ENCODE peak calls at places on chromosomes 7 and 10, in ten cellular contexts. Y is fibroblast of the conjunctiva; L is glutamatergic neuron; J is heart left ventricle; E is A172; M is stimulated activated CD4-positive, alpha-beta T cell treated with anti-CD3 and anti-CD28 coated beads, Interleukin-1b, Interleukin-23, amount 100 ng/mL, for 24 hours; W is astrocyte of the cerebellum; N is naive thymus-derived CD4-positive, alpha-beta T cell; H is NCI-H1436; O is T follicular helper cell. B is an unnamed sample.

GRCh38 chr10:72322280-72323058 is 32.2 kb downstream of the DNAJB12 start:
- DNase-seq in J (no peak), E (no peak), Y (no peak), M (no peak), O (peak), N (no peak), H (no peak), W (no peak), L (no peak), B (no peak)

GRCh38 chr7:20241491-20242261 is 24.5 kb upstream of the MACC1 start:
- DNase-seq in N (no peak), H (peak), W (peak), M (no peak), E (peak), O (no peak), Y (no peak), L (no peak), J (no peak), B (peak)

GRCh38 chr10:6912929-6913328 is 332.9 kb upstream of the PRKCQ start:
- DNase-seq in W (no peak), L (no peak), M (no peak), E (no peak), N (no peak), H (no peak), O (no peak), J (no peak), Y (no peak), B (no peak)

GRCh38 chr10:89963446-89964102 is 262.2 kb downstream of the KIF20B start:
- DNase-seq in Y (no peak), J (no peak), O (no peak), W (peak), L (no peak), H (no peak), M (no peak), E (peak), N (no peak), B (no peak)

GRCh38 chr7:139092090-139092796 is 17.3 kb downstream of the ZC3HAV1 start:
- DNase-seq in N (no peak), W (no peak), O (no peak), H (no peak), M (no peak), L (no peak), J (no peak), E (no peak), Y (no peak), B (no peak)

GRCh38 chr7:34875481-34875880 is 161.8 kb downstream of the DPY19L1 start:
- DNase-seq in H (no peak), W (no peak), O (no peak), Y (no peak), N (no peak), L (no peak), J (no peak), E (no peak), M (no peak), B (no peak)

GRCh38 chr10:18533921-18534320 is 117.5 kb downstream of the NSUN6 start:
- DNase-seq in J (no peak), O (no peak), N (no peak), L (no peak), M (no peak), E (no peak), H (no peak), Y (no peak), W (no peak), B (no peak)

GRCh38 chr7:54709283-54709682 is 49.7 kb downstream of the SEC61G start:
- DNase-seq in N (no peak), E (no peak), L (no peak), J (no peak), W (no peak), O (no peak), Y (no peak), H (no peak), M (no peak), B (no peak)

GRCh38 chr7:110442386-110442837 is 648.5 kb upstream of the LRRN3 start:
- DNase-seq in J (no peak), H (peak), O (no peak), L (peak), W (no peak), E (peak), M (no peak), Y (no peak), N (no peak), B (no peak)

GRCh38 chr7:157937432-157937831 is 600.6 kb downstream of the DNAJB6 start:
- DNase-seq in Y (no peak), E (no peak), N (no peak), J (no peak), H (no peak), W (no peak), L (no peak), O (no peak), M (no peak), B (no peak)

GRCh38 chr7:31890198-31890597 is 180.0 kb downstream of the PDE1C start:
- DNase-seq in M (no peak), J (no peak), L (no peak), W (no peak), Y (no peak), E (no peak), H (no peak), N (no peak), O (no peak), B (no peak)

GRCh38 chr7:91165846-91166230 is 98.4 kb upstream of the FZD1 start:
- DNase-seq in M (no peak), L (no peak), N (no peak), E (no peak), H (no peak), J (no peak), O (no peak), W (no peak), Y (no peak), B (no peak)

GRCh38 chr7:108310351-108310750 is 145.9 kb downstream of the NRCAM start:
- DNase-seq in H (no peak), E (no peak), W (peak), L (no peak), O (no peak), N (no peak), M (no peak), J (no peak), Y (no peak), B (no peak)

GRCh38 chr7:81626008-81626407 is 143.8 kb downstream of the HGF start:
- DNase-seq in J (no peak), E (no peak), O (no peak), N (no peak), W (no peak), L (no peak), M (no peak), Y (no peak), H (no peak), B (no peak)

GRCh38 chr7:100588438-100588837 is 2.3 kb downstream of the FBXO24 start:
- DNase-seq in Y (no peak), N (no peak), O (no peak), E (no peak), W (no peak), M (no peak), L (no peak), H (no peak), J (no peak), B (no peak)

GRCh38 chr10:94521276-94522250 is 24.0 kb upstream of the HELLS start:
- DNase-seq in E (no peak), M (no peak), H (no peak), Y (no peak), W (no peak), O (no peak), N (no peak), J (no peak), L (no peak), B (no peak)

GRCh38 chr7:155825346-155825745 is 13.1 kb upstream of the SHH start:
- DNase-seq in W (no peak), Y (no peak), J (no peak), N (no peak), E (peak), L (no peak), H (no peak), O (no peak), M (no peak), B (no peak)

GRCh38 chr7:75981450-75982305 is 12.7 kb downstream of the TMEM120A start:
- DNase-seq in M (no peak), J (peak), O (no peak), W (no peak), Y (no peak), L (no peak), E (no peak), H (no peak), N (no peak), B (no peak)

GRCh38 chr10:114908896-114909295 is 29.1 kb upstream of the TRUB1 start:
- DNase-seq in N (no peak), Y (no peak), M (no peak), E (peak), W (no peak), L (no peak), J (no peak), O (no peak), H (no peak), B (no peak)

GRCh38 chr7:41987-42386 is 150.4 kb upstream of the FAM20C start:
- DNase-seq in N (no peak), M (no peak), Y (no peak), E (no peak), L (no peak), W (no peak), O (no peak), J (no peak), H (no peak), B (no peak)

GRCh38 chr7:19928247-19928646 is 154.8 kb upstream of the TMEM196 start:
- DNase-seq in Y (no peak), O (no peak), N (no peak), L (no peak), J (no peak), E (no peak), M (no peak), W (no peak), H (no peak), B (no peak)

GRCh38 chr7:28605427-28605826 is 193.1 kb downstream of the CREB5 start:
- DNase-seq in J (no peak), E (no peak), H (no peak), N (no peak), L (no peak), W (no peak), M (no peak), Y (no peak), O (no peak), B (no peak)

GRCh38 chr7:30965372-30965771 is 1.6 kb downstream of the GHRHR start:
- DNase-seq in L (no peak), Y (no peak), E (peak), J (no peak), W (no peak), O (no peak), N (no peak), M (no peak), H (no peak), B (no peak)

GRCh38 chr10:101308051-101308450 is 45.9 kb upstream of the BTRC start:
- DNase-seq in E (no peak), L (no peak), H (no peak), J (no peak), W (no peak), N (no peak), O (no peak), Y (no peak), M (no peak), B (no peak)

GRCh38 chr7:94380264-94380663 is 14.4 kb upstream of the COL1A2 start:
- DNase-seq in E (no peak), O (no peak), J (no peak), W (no peak), Y (no peak), N (no peak), H (no peak), M (no peak), L (no peak), B (no peak)

GRCh38 chr10:24665001-24665400 is 58.7 kb downstream of the ARHGAP21 start:
- DNase-seq in N (no peak), J (no peak), O (no peak), H (no peak), W (no peak), L (no peak), Y (no peak), E (no peak), M (no peak), B (no peak)

GRCh38 chr10:29012926-29013554 is 275.8 kb upstream of the LYZL1 start:
- DNase-seq in H (no peak), W (peak), E (no peak), J (no peak), N (no peak), L (no peak), M (no peak), Y (no peak), O (no peak), B (no peak)